ENCODE peak calls at places on chromosomes 4 and X, in eight cellular contexts. U is right lobe of liver; G is omental fat pad; K is HepG2; F is activated CD8-positive, alpha-beta T cell treated with anti-CD3 and anti-CD28 coated beads for 36 hours; N is HCT116; L is lower lobe of right lung; T is A549. J is an unnamed sample.

GRCh38 chrX:74902806-74903205 is 22.4 kb downstream of the NEXMIF start:
- ATAC-seq in N (no peak), G (no peak), T (no peak), U (peak; percentile 17), F (no peak), L (peak; percentile 75), K (no peak), J (no peak)

GRCh38 chrX:18290200-18290599 is 64.3 kb downstream of the SCML2 start:
- ATAC-seq in F (no peak), L (no peak), U (no peak), N (no peak), K (no peak), G (no peak), T (no peak), J (no peak)

GRCh38 chr4:1047106-1047975 is 35.9 kb downstream of the FGFRL1 start:
- ATAC-seq in L (no peak), T (no peak), F (no peak), K (no peak), G (no peak), U (peak; percentile 79), N (no peak), J (no peak)

GRCh38 chr4:120003193-120003592 is 63.5 kb downstream of the MAD2L1 start:
- ATAC-seq in N (no peak), K (no peak), G (no peak), L (no peak), U (no peak), T (no peak), F (no peak), J (no peak)

GRCh38 chrX:109485470-109486340 is 3.8 kb upstream of the GUCY2F start:
- ATAC-seq in T (peak; percentile 54), L (peak; percentile 75), N (peak; percentile 54), K (no peak), U (peak; percentile 96), G (no peak), F (peak; percentile 73), J (no peak)

GRCh38 chr4:163672751-163673150 is 178.3 kb downstream of the TMA16 start:
- ATAC-seq in T (no peak), F (no peak), K (peak; percentile 35), G (no peak), N (peak; percentile 46), L (no peak), U (no peak), J (no peak)

GRCh38 chr4:153362184-153362583 is 17.7 kb downstream of the MND1 start:
- ATAC-seq in L (no peak), G (no peak), F (no peak), K (no peak), U (no peak), T (no peak), N (no peak), J (no peak)

GRCh38 chr4:65399131-65399530 is 271.2 kb downstream of the EPHA5 start:
- ATAC-seq in F (no peak), U (no peak), N (no peak), L (no peak), T (no peak), G (no peak), K (no peak), J (no peak)

GRCh38 chr4:22491939-22492338 is 23.9 kb downstream of the ADGRA3 start:
- ATAC-seq in K (no peak), U (no peak), T (no peak), L (no peak), G (no peak), F (no peak), N (no peak), J (no peak)

GRCh38 chr4:3469386-3470243 is 6.5 kb downstream of the DOK7 start:
- ATAC-seq in U (no peak), T (no peak), L (no peak), K (no peak), F (no peak), G (no peak), N (no peak), J (no peak)

GRCh38 chr4:81930506-81931238 is 443.1 kb downstream of the HNRNPD start:
- ATAC-seq in N (no peak), G (no peak), T (no peak), U (no peak), L (no peak), K (no peak), F (peak; percentile 71), J (no peak)

GRCh38 chr4:72900952-72901351 is 168.6 kb downstream of the COX18 start:
- ATAC-seq in N (no peak), G (no peak), L (no peak), F (no peak), T (no peak), K (no peak), U (no peak), J (no peak)

GRCh38 chrX:85627363-85627762 is 247.9 kb upstream of the POF1B start:
- ATAC-seq in F (no peak), T (no peak), N (no peak), U (no peak), G (no peak), L (no peak), K (no peak), J (no peak)

GRCh38 chrX:19127649-19128168 is 5.4 kb upstream of the ADGRG2 start:
- ATAC-seq in U (peak; percentile 81), N (no peak), T (peak; percentile 65), K (no peak), G (peak; percentile 73), F (no peak), L (no peak), J (peak; percentile 37)

GRCh38 chrX:45479835-45480422 is 279.3 kb upstream of the DIPK2B start:
- ATAC-seq in F (no peak), N (peak; percentile 82), L (peak; percentile 60), G (no peak), T (peak; percentile 95), U (no peak), K (peak; percentile 33), J (no peak)

DNA sequence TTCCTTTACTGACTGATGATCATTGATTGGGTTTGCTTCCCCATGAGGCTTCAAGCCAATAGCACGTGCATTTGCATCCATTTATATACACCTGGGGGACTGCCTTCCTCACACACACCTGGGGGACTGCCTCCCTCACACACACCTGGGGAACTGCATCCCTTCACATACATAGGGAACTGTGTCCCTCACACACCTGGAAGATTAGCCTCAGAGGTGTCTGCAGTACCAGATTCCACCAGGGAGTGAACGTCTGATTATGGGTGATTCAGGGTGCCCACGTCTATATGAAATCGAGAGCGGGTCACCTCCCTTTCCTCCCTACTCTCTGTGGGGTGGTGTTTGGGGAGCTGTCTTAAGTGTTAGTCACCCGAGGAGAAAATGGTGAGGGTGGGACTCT is 16.9 kb downstream of the CD99 start:
- ATAC-seq in G (no peak), T (peak; percentile 66), L (no peak), K (peak; percentile 52), N (peak; percentile 58), U (no peak), F (no peak), J (no peak)
- TF ChIP-seq CTCF in G (no peak), T (no peak), L (no peak), K (no peak), N (no peak), U (no peak), F (no peak), J (peak; percentile 8)

DNA sequence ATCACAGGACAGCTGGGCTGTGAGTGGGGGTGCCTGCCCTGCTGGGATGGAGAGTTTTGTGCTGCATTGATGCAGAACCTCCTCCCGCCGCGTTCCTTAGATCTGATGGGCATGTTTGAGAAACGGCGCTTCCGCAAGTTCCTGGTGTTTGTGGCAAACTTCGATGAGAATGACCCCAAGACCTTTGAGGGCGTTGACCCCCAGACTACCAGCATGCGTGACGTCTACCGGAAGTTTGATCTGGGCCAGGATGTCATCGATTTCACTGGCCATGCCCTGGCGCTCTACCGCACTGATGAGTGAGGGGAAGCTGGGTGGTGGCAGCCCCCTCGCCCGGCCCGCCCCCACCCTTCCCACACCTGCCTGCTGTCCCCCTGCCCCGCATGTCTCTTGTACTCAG is 2.9 kb downstream of the GDI1 start:
- ATAC-seq in K (no peak), F (no peak), L (no peak), N (no peak), T (no peak), G (no peak), U (peak; percentile 55), J (no peak)
- TF ChIP-seq CTCF in K (no peak), F (no peak), L (no peak), N (no peak), T (no peak), G (no peak), U (no peak), J (no peak)

GRCh38 chrX:48761674-48762471 is at the start of gene GLOD5:
- ATAC-seq in F (peak; percentile 68), G (no peak), N (peak; percentile 98), L (peak; percentile 98), T (peak; percentile 95), U (peak; percentile 96), K (peak; percentile 99), J (no peak)
- TF ChIP-seq CTCF in F (no peak), G (no peak), N (peak; percentile 57), L (no peak), T (peak; percentile 31), U (peak; percentile 37), K (peak; percentile 86), J (no peak)

GRCh38 chr4:108512615-108513505 is 107.5 kb upstream of the RPL34 start:
- ATAC-seq in U (peak; percentile 30), N (peak; percentile 38), G (no peak), T (peak; percentile 30), L (peak; percentile 35), K (peak; percentile 92), F (peak; percentile 93), J (no peak)
- TF ChIP-seq CTCF in U (no peak), N (no peak), G (no peak), T (no peak), L (peak; percentile 42), K (peak; percentile 55), F (peak; percentile 51), J (peak; percentile 35)

GRCh38 chr4:56129431-56129861 is 180.7 kb downstream of the CEP135 start:
- ATAC-seq in G (peak; percentile 19), N (peak; percentile 99), L (peak; percentile 59), T (peak; percentile 79), U (peak; percentile 63), K (peak; percentile 97), F (no peak), J (no peak)
- TF ChIP-seq CTCF in G (no peak), N (peak; percentile 86), L (peak; percentile 18), T (no peak), U (peak; percentile 45), K (peak; percentile 89), F (peak; percentile 56), J (no peak)

GRCh38 chr4:184268574-184269160 is 51.0 kb upstream of the ENPP6 start:
- ATAC-seq in T (no peak), F (no peak), U (no peak), G (no peak), L (no peak), N (no peak), K (no peak), J (no peak)
- TF ChIP-seq CTCF in T (no peak), F (no peak), U (no peak), G (no peak), L (no peak), N (no peak), K (peak; percentile 8), J (no peak)

GRCh38 chr4:42995343-42995944 is 102.9 kb downstream of the GRXCR1 start:
- ATAC-seq in N (no peak), G (no peak), F (peak; percentile 45), U (peak; percentile 75), K (peak; percentile 78), T (no peak), L (no peak), J (no peak)
- TF ChIP-seq CTCF in N (no peak), G (no peak), F (peak; percentile 66), U (peak; percentile 37), K (peak; percentile 75), T (peak; percentile 38), L (peak; percentile 39), J (peak; percentile 30)